ENCODE peak calls at places on chromosomes 4 and X, in eight cellular contexts. N is GM04504; M is effector CD4-positive, alpha-beta T cell; U is kidney tubule cell; V is activated CD4-positive, CD25-positive, alpha-beta regulatory T cell treated with anti-CD3 and anti-CD28 coated beads, Interleukin-2, amount 50 U/mL, for 16 hours; T is activated B cell treated with CpG ODN at 0.5 μM for 24 hours; Q is upper lobe of right lung; G is T-helper 1 cell. B is an unnamed sample.

GRCh38 chr4:102405706-102406510 is 60.6 kb upstream of the SLC39A8 start:
- DNase-seq in N (no peak), M (no peak), U (no peak), V (no peak), T (no peak), Q (no peak), G (no peak), B (no peak)

GRCh38 chr4:78369691-78370090 is 181.9 kb upstream of the ANXA3 start:
- DNase-seq in N (peak), M (no peak), U (peak), V (no peak), T (no peak), Q (no peak), G (no peak), B (no peak)

GRCh38 chrX:74383611-74384010 is 37.7 kb upstream of the SLC16A2 start:
- DNase-seq in N (peak), M (no peak), U (peak), V (no peak), T (no peak), Q (no peak), G (no peak), B (peak)

GRCh38 chr4:10203851-10204250 is 87.3 kb upstream of the WDR1 start:
- DNase-seq in N (no peak), M (no peak), U (no peak), V (no peak), T (no peak), Q (no peak), G (no peak), B (no peak)

GRCh38 chrX:144566592-144566991 is 680.7 kb upstream of the SPANXN1 start:
- DNase-seq in N (no peak), M (no peak), U (no peak), V (no peak), T (no peak), Q (no peak), G (no peak), B (no peak)

GRCh38 chrX:2469196-2469685 is 31.5 kb downstream of the DHRSX start:
- DNase-seq in N (no peak), M (no peak), U (no peak), V (no peak), T (no peak), Q (no peak), G (no peak), B (no peak)

GRCh38 chrX:137823257-137823656 is 257.3 kb downstream of the ZIC3 start:
- DNase-seq in N (no peak), M (no peak), U (no peak), V (no peak), T (no peak), Q (no peak), G (no peak), B (no peak)

GRCh38 chr4:19693949-19694597 is 557.6 kb upstream of the SLIT2 start:
- DNase-seq in N (no peak), M (no peak), U (no peak), V (no peak), T (no peak), Q (no peak), G (no peak), B (no peak)

GRCh38 chrX:129795584-129795983 is 15.8 kb downstream of the SASH3 start:
- DNase-seq in N (no peak), M (no peak), U (no peak), V (no peak), T (no peak), Q (no peak), G (no peak), B (no peak)

GRCh38 chr4:139175647-139176298 is 1.2 kb downstream of the ELF2 start:
- DNase-seq in N (no peak), M (no peak), U (no peak), V (no peak), T (no peak), Q (no peak), G (no peak), B (no peak)

GRCh38 chr4:168831919-168832745 is 177.9 kb downstream of the CBR4 start:
- DNase-seq in N (no peak), M (peak), U (peak), V (peak), T (peak), Q (peak), G (peak), B (peak)

GRCh38 chrX:110415440-110416167 is 57.0 kb downstream of the RTL9 start:
- DNase-seq in N (no peak), M (no peak), U (peak), V (no peak), T (no peak), Q (no peak), G (no peak), B (no peak)

GRCh38 chrX:32392655-32393054 is 818.7 kb downstream of the DMD start:
- DNase-seq in N (no peak), M (no peak), U (no peak), V (no peak), T (no peak), Q (no peak), G (no peak), B (no peak)

GRCh38 chr4:75180790-75181776 is 248.2 kb downstream of the PARM1 start:
- DNase-seq in N (no peak), M (no peak), U (peak), V (no peak), T (no peak), Q (no peak), G (no peak), B (peak)

GRCh38 chr4:125389713-125390112 is 75.0 kb downstream of the FAT4 start:
- DNase-seq in N (peak), M (no peak), U (peak), V (no peak), T (no peak), Q (no peak), G (no peak), B (peak)

GRCh38 chr4:84932462-84932861 is 34.0 kb downstream of the WDFY3 start:
- DNase-seq in N (no peak), M (no peak), U (no peak), V (no peak), T (no peak), Q (no peak), G (no peak), B (no peak)

GRCh38 chr4:173534439-173534838 is 4.4 kb upstream of the HAND2 start:
- DNase-seq in N (no peak), M (no peak), U (no peak), V (no peak), T (no peak), Q (no peak), G (no peak), B (no peak)

GRCh38 chrX:106933538-106933961 is 13.3 kb downstream of the CLDN2 start:
- DNase-seq in N (no peak), M (no peak), U (peak), V (no peak), T (no peak), Q (peak), G (no peak), B (no peak)

GRCh38 chrX:136626237-136626636 is 21.7 kb upstream of the CD40LG start:
- DNase-seq in N (no peak), M (no peak), U (no peak), V (no peak), T (no peak), Q (no peak), G (no peak), B (no peak)

B was measured in stromal cell of bone marrow.